ENCODE peak calls at places on chromosomes 5 and 9, in ten cellular contexts. H, X, Q, Y, T, S, L, D, B and U are unnamed samples.

GRCh38 chr9:95552814-95553546 is 36.2 kb upstream of the PTCH1 start:
- DNase-seq in Y (no peak), B (peak; percentile 28), L (peak; percentile 31), D (peak; percentile 34), H (no peak), T (no peak), Q (no peak), X (no peak), S (no peak), U (no peak)

GRCh38 chr5:1010641-1011046 is 2.0 kb downstream of the NKD2 start:
- DNase-seq in H (peak; percentile 49), D (no peak), X (no peak), Y (no peak), T (no peak), Q (peak; percentile 42), B (no peak), S (no peak), L (no peak), U (no peak)

GRCh38 chr5:90947667-90948066 is 389.1 kb downstream of the ADGRV1 start:
- DNase-seq in L (no peak), Q (no peak), B (no peak), Y (no peak), D (no peak), H (no peak), X (no peak), S (no peak), T (no peak), U (no peak)

GRCh38 chr9:126334626-126335621 is 8.3 kb downstream of the MVB12B start:
- DNase-seq in Y (no peak), Q (no peak), D (no peak), H (no peak), B (no peak), X (no peak), S (no peak), T (no peak), L (no peak), U (no peak)

GRCh38 chr5:53820802-53821171 is 260.3 kb downstream of the NDUFS4 start:
- DNase-seq in H (no peak), L (peak; percentile 20), Y (no peak), T (no peak), S (no peak), B (no peak), Q (no peak), D (no peak), X (no peak), U (peak; percentile 29)

GRCh38 chr9:134590240-134591081 is 51.1 kb upstream of the COL5A1 start:
- DNase-seq in X (no peak), L (peak; percentile 42), Y (no peak), Q (no peak), H (no peak), D (no peak), S (no peak), T (peak; percentile 16), B (no peak), U (no peak)

GRCh38 chr5:130471-131175 is 38.7 kb downstream of the PLEKHG4B start:
- DNase-seq in S (no peak), H (no peak), Y (no peak), B (no peak), T (no peak), X (peak; percentile 65), D (no peak), L (peak; percentile 45), Q (no peak), U (no peak)

GRCh38 chr9:132560604-132561304 is 21.7 kb upstream of the BARHL1 start:
- DNase-seq in L (no peak), S (no peak), T (no peak), B (peak; percentile 50), H (no peak), D (no peak), X (peak; percentile 45), Q (no peak), Y (peak; percentile 47), U (no peak)

GRCh38 chr9:128162215-128163026 is 2.4 kb downstream of the BBLN start:
- DNase-seq in H (peak; percentile 73), L (peak; percentile 50), Q (no peak), Y (no peak), X (no peak), B (peak; percentile 97), D (peak; percentile 66), T (no peak), S (no peak), U (no peak)

GRCh38 chr5:43193952-43194321 is 1.9 kb downstream of the NIM1K start:
- DNase-seq in S (no peak), H (no peak), Y (no peak), T (no peak), X (no peak), B (no peak), D (no peak), Q (no peak), L (no peak), U (no peak)

GRCh38 chr9:26809795-26810194 is 82.8 kb downstream of the CAAP1 start:
- DNase-seq in T (no peak), Q (no peak), S (no peak), X (no peak), D (no peak), Y (no peak), L (peak; percentile 98), B (no peak), H (no peak), U (peak; percentile 70)

DNA sequence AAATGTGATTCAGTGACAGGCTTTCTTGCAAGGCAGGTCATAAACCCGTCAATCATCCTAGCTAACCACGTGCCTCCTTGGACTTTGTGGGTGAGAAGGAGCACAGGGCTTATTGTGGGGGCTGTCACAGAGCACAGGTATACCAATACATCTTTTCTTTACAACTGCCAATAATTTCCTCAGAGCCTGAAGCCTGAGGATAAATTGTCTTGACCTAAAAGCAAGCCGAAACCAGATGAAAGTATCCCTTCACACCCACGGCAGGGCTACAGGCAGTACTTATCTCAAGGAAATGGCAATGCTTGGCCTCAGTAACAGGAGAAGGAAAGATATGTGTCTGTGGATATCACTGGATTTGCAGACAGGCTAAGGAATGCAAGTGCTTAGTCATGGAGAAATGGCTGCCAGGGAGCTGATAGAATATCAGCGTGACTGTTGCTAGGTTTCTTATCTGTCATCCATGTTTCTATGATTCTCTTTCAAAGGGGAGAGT is 90.3 kb upstream of the ZNF366 start:
- DNase-seq in D (no peak), H (no peak), X (peak; percentile 66), L (peak; percentile 85), T (no peak), Y (no peak), B (peak; percentile 37), Q (no peak), S (no peak), U (peak; percentile 50)
- H3K4me3 ChIP-seq in D (no peak overlapping the region), H (no peak overlapping the region), X (no peak overlapping the region), L (no peak overlapping the region), T (no peak overlapping the region), Y (no peak overlapping the region), B (no peak overlapping the region), Q (no peak overlapping the region), S (no peak overlapping the region), U (no peak overlapping the region)

GRCh38 chr5:107607196-107607595 is 63.5 kb downstream of the EFNA5 start:
- DNase-seq in S (no peak), T (no peak), D (no peak), L (no peak), Q (no peak), Y (no peak), B (no peak), H (no peak), X (no peak), U (no peak)

GRCh38 chr5:107605596-107606125 is 65.1 kb downstream of the EFNA5 start:
- DNase-seq in S (no peak), H (no peak), L (no peak), X (no peak), Q (no peak), T (no peak), B (no peak), Y (no peak), D (no peak), U (no peak)

GRCh38 chr5:107604990-107605389 is 65.7 kb downstream of the EFNA5 start:
- DNase-seq in X (no peak), L (peak; percentile 25), D (no peak), S (no peak), H (no peak), B (no peak), Y (peak; percentile 54), T (no peak), Q (no peak), U (peak; percentile 63)

GRCh38 chr5:107610795-107611194 is 59.9 kb downstream of the EFNA5 start:
- DNase-seq in B (no peak), L (no peak), S (no peak), D (no peak), Q (no peak), T (no peak), Y (no peak), X (no peak), H (no peak), U (no peak)

DNA sequence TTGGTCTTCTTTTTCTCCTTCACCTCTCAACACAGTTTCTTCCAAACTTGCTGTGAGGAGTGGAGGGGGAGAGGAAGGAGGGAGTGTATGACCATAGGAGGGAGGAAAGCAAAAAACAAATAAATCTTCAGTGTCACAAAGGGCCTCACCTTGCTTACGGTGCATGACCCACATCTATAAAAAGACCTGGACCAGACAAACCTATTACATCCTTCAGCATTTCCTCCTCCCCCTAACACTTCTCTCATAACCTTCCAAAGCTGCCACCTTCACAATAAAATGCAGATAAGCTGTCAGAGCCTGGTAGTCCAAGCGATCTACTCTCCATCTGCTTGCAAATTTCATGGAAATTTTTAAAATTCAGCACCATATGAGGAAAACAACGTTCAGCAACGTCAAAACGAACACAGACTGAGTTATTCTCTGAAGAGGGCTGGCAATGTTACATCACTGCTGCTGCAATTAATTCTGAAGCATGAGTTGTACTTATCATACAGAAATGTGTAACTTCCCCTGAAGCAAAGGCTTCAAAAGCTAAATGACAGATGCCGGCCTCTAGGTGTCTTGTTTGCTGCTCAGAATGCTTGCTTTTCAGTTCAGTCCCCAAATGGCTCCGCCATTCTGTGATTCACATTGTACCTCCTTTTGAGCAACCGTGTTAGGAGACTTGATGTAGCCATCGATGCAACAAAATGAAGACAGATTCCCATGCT is 62.9 kb downstream of the EFNA5 start:
- DNase-seq in Y (no peak), T (no peak), S (no peak), B (no peak), Q (no peak), D (no peak), L (no peak), H (no peak), X (no peak), U (no peak)
- TF ChIP-seq CTCF in Y (no peak), T (no peak), S (no peak), B (no peak), Q (no peak), D (no peak), L (no peak), H (no peak), X (no peak), U (no peak)

GRCh38 chr9:28249424-28249823 is 676.1 kb upstream of the C9orf72 start:
- DNase-seq in D (no peak), Q (no peak), X (no peak), B (no peak), Y (no peak), L (no peak), S (no peak), H (no peak), T (no peak), U (no peak)
- H3K4me3 ChIP-seq in D (no peak overlapping the region), Q (no peak overlapping the region), X (no peak overlapping the region), B (no peak overlapping the region), Y (no peak overlapping the region), L (no peak overlapping the region), S (no peak overlapping the region), H (no peak overlapping the region), T (no peak overlapping the region), U (no peak overlapping the region)

DNA sequence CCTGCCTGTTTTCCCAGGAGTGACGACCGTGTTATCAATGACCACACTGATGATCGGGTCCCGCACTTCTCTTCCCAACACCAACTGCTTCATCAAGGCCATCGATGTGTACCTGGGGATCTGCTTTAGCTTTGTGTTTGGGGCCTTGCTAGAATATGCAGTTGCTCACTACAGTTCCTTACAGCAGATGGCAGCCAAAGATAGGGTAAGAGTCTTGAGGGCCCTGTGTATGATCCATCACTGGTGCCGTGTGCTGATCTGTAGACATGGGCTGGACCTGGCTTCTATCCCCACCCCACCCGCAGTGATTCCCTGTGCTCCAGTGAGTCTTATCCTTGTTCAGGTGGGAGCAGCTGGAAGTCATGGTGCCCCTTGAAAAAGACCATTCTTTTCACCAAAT is 26.0 kb downstream of the GABRP start:
- DNase-seq in B (peak; percentile 28), Y (peak; percentile 41), X (peak; percentile 27), Q (no peak), L (peak; percentile 60), D (peak; percentile 33), S (no peak), T (no peak), H (no peak), U (no peak)
- TF ChIP-seq CTCF in B (peak; percentile 69), Y (peak; percentile 54), X (peak; percentile 57), Q (peak; percentile 35), L (peak; percentile 45), D (no peak), S (peak; percentile 24), T (no peak), H (peak; percentile 57), U (peak; percentile 36)